ENCODE peak calls at places on chromosome 19, in four cellular contexts. E, C, Q and G are unnamed samples.
A peak's percentile ranks its signal among the peaks of the same experiment; 100 is the strongest.

GRCh38 chr19:40190891-40191835 is at the start of gene MAP3K10:
- DNase-seq in E (peak; percentile 12), C (peak; percentile 47), Q (peak; percentile 69), G (peak; percentile 67)

GRCh38 chr19:44003461-44004134 is 841 bp downstream of the ZNF230 start:
- DNase-seq in E (no peak), C (no peak), Q (no peak), G (no peak)

GRCh38 chr19:15081911-15082310 is at the start of gene OR1I1:
- DNase-seq in C (no peak), E (no peak), Q (no peak), G (no peak)

GRCh38 chr19:18229474-18229873 is 3.2 kb upstream of the PDE4C start:
- DNase-seq in E (no peak), C (no peak), Q (no peak), G (no peak)

GRCh38 chr19:38975214-38975860 is at the start of gene FBXO17:
- DNase-seq in E (no peak), C (no peak), Q (peak; percentile 47), G (no peak)

GRCh38 chr19:3304871-3305423 is 61.4 kb upstream of the NFIC start:
- DNase-seq in C (peak; percentile 56), E (peak; percentile 27), Q (peak; percentile 78), G (peak; percentile 83)

GRCh38 chr19:18176367-18177310 is 3.0 kb downstream of the IFI30 start:
- DNase-seq in C (no peak), E (no peak), Q (no peak), G (no peak)

GRCh38 chr19:11814707-11815050 is 606 bp downstream of the ZNF440 start:
- DNase-seq in C (no peak), E (no peak), Q (no peak), G (no peak)

GRCh38 chr19:38444026-38444425 is 10.5 kb downstream of the RYR1 start:
- DNase-seq in E (no peak), Q (no peak), C (no peak), G (no peak)

GRCh38 chr19:38862321-38863059 is 12.7 kb upstream of the HNRNPL start:
- DNase-seq in E (no peak), Q (no peak), C (no peak), G (no peak)

GRCh38 chr19:35369522-35369921 is 1.3 kb upstream of the GPR42 start:
- DNase-seq in E (no peak), C (no peak), Q (no peak), G (no peak)

GRCh38 chr19:31449379-31449778 is 100.1 kb upstream of the TSHZ3 start:
- DNase-seq in Q (no peak), E (no peak), C (no peak), G (no peak)

GRCh38 chr19:17125728-17126677 is 50.4 kb downstream of the MYO9B start:
- DNase-seq in C (no peak), E (peak; percentile 79), Q (no peak), G (peak; percentile 73)

GRCh38 chr19:46349311-46349993 is 2.6 kb downstream of the PPP5C start:
- DNase-seq in Q (no peak), C (no peak), E (no peak), G (no peak)

GRCh38 chr19:14775855-14776254 is 2.5 kb downstream of the ADGRE2 start:
- DNase-seq in E (no peak), C (no peak), Q (no peak), G (no peak)

GRCh38 chr19:13073263-13073662 is 29.4 kb downstream of the LYL1 start:
- DNase-seq in E (no peak), C (no peak), Q (no peak), G (no peak)

GRCh38 chr19:2044709-2045500 is 6.1 kb downstream of the MKNK2 start:
- DNase-seq in C (no peak), Q (no peak), E (no peak), G (no peak)

GRCh38 chr19:1210227-1210538 is 4.6 kb downstream of the STK11 start:
- DNase-seq in Q (no peak), C (no peak), E (no peak), G (no peak)

GRCh38 chr19:1116726-1117581 is 13.2 kb downstream of the GPX4 start:
- DNase-seq in Q (no peak), E (no peak), C (no peak), G (no peak)

GRCh38 chr19:30223866-30224688 is 148.1 kb upstream of the ZNF536 start:
- DNase-seq in Q (no peak), E (no peak), C (no peak), G (no peak)

GRCh38 chr19:29819986-29820385 is 8.2 kb downstream of the CCNE1 start:
- DNase-seq in E (no peak), C (no peak), Q (no peak), G (no peak)

GRCh38 chr19:17332677-17333581 is 1.7 kb downstream of the ANO8 start:
- DNase-seq in Q (no peak), C (no peak), E (peak; percentile 40), G (no peak)

GRCh38 chr19:29841559-29842367 is 30.0 kb downstream of the CCNE1 start:
- DNase-seq in C (no peak), Q (no peak), E (no peak), G (no peak)

GRCh38 chr19:39032164-39032918 is at the start of gene FBXO27:
- DNase-seq in Q (peak; percentile 15), E (no peak), C (no peak), G (no peak)

GRCh38 chr19:30686252-30686762 is 314.1 kb downstream of the ZNF536 start:
- DNase-seq in C (no peak), Q (no peak), E (no peak), G (no peak)

GRCh38 chr19:3670796-3671679 is 29.2 kb downstream of the PIP5K1C start:
- DNase-seq in Q (no peak), E (no peak), C (peak; percentile 53), G (no peak)

GRCh38 chr19:570315-570714 is 2.1 kb upstream of the BSG start:
- DNase-seq in C (no peak), E (no peak), Q (no peak), G (no peak)

GRCh38 chr19:43784981-43785808 is 4.4 kb upstream of the KCNN4 start:
- DNase-seq in Q (peak; percentile 68), C (no peak), E (no peak), G (peak; percentile 41)

GRCh38 chr19:7772752-7773291 is 9.8 kb downstream of the CLEC4M start:
- DNase-seq in C (no peak), Q (no peak), E (peak; percentile 68), G (no peak)

GRCh38 chr19:41755328-41755913 is at the start of gene CEACAM6:
- DNase-seq in E (no peak), C (no peak), Q (no peak), G (no peak)

GRCh38 chr19:36605101-36605838 is at the start of gene ZNF382:
- DNase-seq in E (peak; percentile 17), C (peak; percentile 51), Q (peak; percentile 68), G (peak; percentile 84)

GRCh38 chr19:15136234-15136954 is 29.2 kb downstream of the SYDE1 start:
- DNase-seq in Q (no peak), C (no peak), E (no peak), G (no peak)

GRCh38 chr19:5308471-5309437 is 31.9 kb downstream of the PTPRS start:
- DNase-seq in E (no peak), Q (no peak), C (peak; percentile 41), G (no peak)

GRCh38 chr19:51735759-51736449 is 12.1 kb upstream of the HAS1 start:
- DNase-seq in Q (no peak), E (no peak), C (no peak), G (no peak)

GRCh38 chr19:46472592-46472991 is 1.2 kb upstream of the PNMA8A start:
- DNase-seq in E (no peak), C (no peak), Q (no peak), G (no peak)

GRCh38 chr19:55468054-55468393 is 3.5 kb upstream of the C19orf85 start:
- DNase-seq in Q (no peak), C (no peak), E (no peak), G (no peak)
- TF ChIP-seq CTCF in Q (peak; percentile 75), C (no peak), E (no peak), G (peak; percentile 57)

GRCh38 chr19:50317115-50317514 is 12.1 kb downstream of the KCNC3 start:
- DNase-seq in C (no peak), E (no peak), Q (no peak), G (no peak)
- TF ChIP-seq CTCF in C (no peak), E (no peak), Q (no peak), G (no peak)

DNA sequence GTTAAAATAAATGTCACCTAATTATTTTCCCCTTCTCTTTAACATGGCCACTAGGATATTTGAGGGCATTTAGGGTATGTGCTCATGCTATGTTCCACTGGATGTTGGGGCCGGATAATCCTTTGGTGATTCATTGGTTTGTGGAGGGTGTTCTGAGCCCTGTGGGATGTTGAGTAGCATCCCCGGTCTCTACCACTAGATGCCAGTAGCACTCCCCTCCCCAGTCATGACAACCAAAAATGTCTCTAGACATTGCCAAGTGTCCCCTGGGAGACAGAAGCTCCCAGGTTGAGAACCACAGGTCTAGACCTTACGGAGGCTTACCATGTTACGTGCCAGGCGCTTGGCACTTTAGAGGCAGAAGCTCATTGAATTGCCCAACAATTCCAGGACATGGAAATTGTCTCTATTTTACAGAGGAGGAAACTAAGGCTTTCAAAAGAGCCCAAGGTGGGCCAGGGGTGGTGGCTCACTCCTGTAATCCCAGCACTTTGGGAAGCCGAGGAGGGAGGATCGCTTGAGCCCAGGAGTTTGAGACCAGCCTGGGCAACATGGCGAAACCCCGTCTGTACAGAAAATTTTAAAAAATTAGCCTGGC is 14.1 kb downstream of the SHANK1 start:
- DNase-seq in E (peak; percentile 21), Q (no peak), C (no peak), G (no peak)
- TF ChIP-seq CTCF in E (peak; percentile 65), Q (no peak), C (no peak), G (peak; percentile 42)

GRCh38 chr19:10471909-10472308 is 31.2 kb downstream of the KEAP1 start:
- DNase-seq in E (no peak), Q (no peak), C (no peak), G (no peak)
- TF ChIP-seq CTCF in E (peak; percentile 34), Q (no peak), C (no peak), G (peak; percentile 38)

GRCh38 chr19:23283925-23284324 is 33.7 kb upstream of the ZNF724 start:
- DNase-seq in E (no peak), Q (peak; percentile 43), C (peak; percentile 35), G (peak; percentile 51)
- TF ChIP-seq CTCF in E (peak; percentile 54), Q (peak; percentile 59), C (no peak), G (peak; percentile 61)

GRCh38 chr19:58229255-58229639 is 533 bp downstream of the ZNF544 start:
- DNase-seq in Q (peak; percentile 26), E (no peak), C (no peak), G (peak; percentile 3)
- TF ChIP-seq CTCF in Q (no peak), E (peak; percentile 26), C (no peak), G (no peak)

DNA sequence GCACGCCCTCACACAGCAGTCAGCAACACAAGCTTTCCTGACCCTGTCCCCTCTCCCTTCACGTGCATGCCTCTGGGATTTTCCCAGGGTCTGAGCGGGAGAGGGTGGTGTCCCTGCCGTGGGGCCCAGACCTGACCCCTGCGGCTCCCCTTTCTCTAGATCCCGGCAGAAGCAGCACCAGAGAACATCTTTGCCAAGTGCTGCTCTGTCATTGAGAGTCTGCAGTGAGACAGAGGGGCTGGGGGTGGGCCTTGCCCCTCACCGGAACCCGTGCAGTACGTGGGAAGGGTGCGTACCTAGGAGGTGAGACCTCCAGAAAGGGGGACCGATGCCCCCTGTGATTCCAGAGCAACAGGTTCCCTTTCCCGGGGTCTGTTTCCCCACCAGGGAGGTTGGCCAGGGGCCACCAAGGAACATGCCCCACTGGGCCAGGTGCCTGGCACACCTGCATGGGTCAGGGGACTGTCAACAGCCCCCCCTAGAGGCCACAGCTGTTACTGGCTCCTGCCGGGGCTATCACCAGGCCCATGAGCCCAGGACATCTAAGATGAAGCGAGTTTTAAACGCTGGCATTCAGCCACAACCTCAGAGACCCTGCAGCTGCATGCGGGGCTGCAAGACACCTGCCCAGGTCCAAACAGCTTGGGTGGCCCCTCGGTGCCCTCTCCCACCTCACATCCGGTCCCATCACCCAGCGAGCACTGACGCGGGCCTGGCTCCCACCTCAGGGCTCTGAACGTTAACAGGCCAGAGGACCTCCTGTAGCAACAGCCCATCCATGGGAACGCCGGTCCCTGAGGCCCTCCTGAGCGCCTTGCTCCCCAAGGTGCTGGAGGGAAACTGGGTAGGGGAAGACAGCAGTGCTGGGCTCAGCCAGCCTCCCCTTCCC is 12.3 kb downstream of the KHSRP start:
- DNase-seq in C (no peak), E (no peak), Q (peak; percentile 51), G (peak; percentile 30)
- TF ChIP-seq CTCF in C (no peak), E (peak; percentile 57), Q (peak; percentile 65), G (peak; percentile 61)